ENCODE peak calls at places on chromosomes 16 and 17, in ten cellular contexts. A is PC-9, B is cardiac fibroblast, P is heart right ventricle, K is OCI-LY7, Q is progenitor cell of endocrine pancreas, W is endodermal cell, M is neural crest cell, Y is cardiac muscle cell, O is IMR-90. C is an unnamed sample.

GRCh38 chr16:14370736-14371234 is 259.3 kb downstream of the PARN start:
- DNase-seq in B (no peak), K (no peak), P (no peak), Y (no peak), A (no peak), O (no peak), W (no peak), Q (no peak), M (no peak), C (no peak)

GRCh38 chr17:4959261-4959965 is 8.2 kb downstream of the SPAG7 start:
- DNase-seq in Y (no peak), Q (no peak), O (no peak), W (peak; percentile 63), M (no peak), P (no peak), B (no peak), A (no peak), K (no peak), C (no peak)

GRCh38 chr16:50505714-50506542 is 42.3 kb upstream of the NKD1 start:
- DNase-seq in K (no peak), W (peak; percentile 82), O (no peak), B (no peak), P (no peak), Y (no peak), A (no peak), Q (no peak), M (peak; percentile 28), C (no peak)

GRCh38 chr17:45782889-45783592 is 1.1 kb upstream of the CRHR1 start:
- DNase-seq in A (no peak), O (no peak), K (no peak), Y (peak; percentile 25), Q (peak; percentile 61), W (peak; percentile 94), B (no peak), M (peak; percentile 73), P (no peak), C (no peak)

GRCh38 chr16:67701420-67701819 is 17.7 kb downstream of the GFOD2 start:
- DNase-seq in W (no peak), K (no peak), O (no peak), M (no peak), Q (no peak), P (no peak), Y (no peak), B (no peak), A (no peak), C (no peak)

GRCh38 chr16:24525970-24526559 is 13.3 kb upstream of the RBBP6 start:
- DNase-seq in K (no peak), Q (no peak), P (no peak), Y (peak; percentile 60), M (no peak), W (no peak), A (peak; percentile 39), O (no peak), B (peak; percentile 66), C (peak; percentile 79)

GRCh38 chr16:54577566-54578180 is 291.1 kb upstream of the IRX3 start:
- DNase-seq in Q (no peak), P (no peak), B (no peak), M (peak; percentile 39), K (no peak), O (no peak), A (no peak), Y (no peak), W (peak; percentile 67), C (no peak)

GRCh38 chr17:16989230-16989952 is 17.5 kb upstream of the TNFRSF13B start:
- DNase-seq in P (no peak), Q (no peak), W (peak; percentile 49), O (no peak), Y (no peak), K (peak; percentile 68), M (no peak), B (no peak), A (no peak), C (no peak)

GRCh38 chr17:75755990-75756389 is 9.0 kb downstream of the GALK1 start:
- DNase-seq in B (no peak), Y (no peak), M (no peak), O (no peak), P (no peak), K (no peak), Q (no peak), A (no peak), W (no peak), C (no peak)

DNA sequence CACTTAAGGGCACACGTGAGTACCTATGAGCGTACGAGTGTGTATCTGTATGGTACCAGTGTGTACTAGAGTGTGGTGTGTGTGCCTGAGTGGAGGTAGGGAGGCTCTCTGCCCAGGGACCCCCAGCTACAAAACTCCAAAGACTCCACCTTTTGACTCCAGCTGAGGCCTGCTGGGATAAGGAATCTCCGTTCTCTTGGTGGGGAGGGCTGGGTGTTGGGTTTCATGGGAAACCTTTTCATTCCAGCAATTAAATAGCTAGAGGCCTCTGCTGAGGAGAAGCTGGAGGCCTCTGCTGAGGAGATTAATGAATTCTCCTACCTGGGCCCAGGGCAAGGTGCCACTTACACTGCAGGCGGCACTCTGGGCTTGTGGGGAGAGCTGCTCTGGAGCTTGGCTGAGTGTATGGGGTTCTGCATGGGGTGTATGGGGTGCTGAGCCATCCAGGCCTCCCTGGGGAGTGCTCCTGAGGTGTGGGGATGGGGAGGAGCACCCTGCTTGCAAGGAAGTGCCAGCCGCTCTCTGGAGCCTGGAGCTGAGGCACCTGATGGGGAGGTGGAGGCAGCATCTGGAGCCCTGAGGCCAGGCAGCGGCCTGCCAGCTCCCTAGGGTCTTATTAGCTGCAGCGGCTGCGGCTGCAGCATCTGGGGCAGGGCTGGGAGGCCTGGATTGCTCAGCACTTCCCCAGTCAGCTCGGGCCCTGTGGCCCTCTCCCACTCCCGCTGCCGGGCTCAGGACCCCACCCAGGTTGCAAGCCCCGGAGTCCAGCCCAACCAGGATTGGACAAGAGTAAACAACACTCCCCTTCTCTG is 4.6 kb downstream of the ANKRD13B start:
- DNase-seq in W (peak; percentile 63), A (no peak), Q (no peak), K (no peak), P (no peak), Y (no peak), M (no peak), O (no peak), B (no peak), C (no peak)
- TF ChIP-seq CTCF in W (no peak), A (no peak), Q (no peak), K (no peak), P (no peak), Y (no peak), M (no peak), O (no peak), B (no peak), C (no peak)

DNA sequence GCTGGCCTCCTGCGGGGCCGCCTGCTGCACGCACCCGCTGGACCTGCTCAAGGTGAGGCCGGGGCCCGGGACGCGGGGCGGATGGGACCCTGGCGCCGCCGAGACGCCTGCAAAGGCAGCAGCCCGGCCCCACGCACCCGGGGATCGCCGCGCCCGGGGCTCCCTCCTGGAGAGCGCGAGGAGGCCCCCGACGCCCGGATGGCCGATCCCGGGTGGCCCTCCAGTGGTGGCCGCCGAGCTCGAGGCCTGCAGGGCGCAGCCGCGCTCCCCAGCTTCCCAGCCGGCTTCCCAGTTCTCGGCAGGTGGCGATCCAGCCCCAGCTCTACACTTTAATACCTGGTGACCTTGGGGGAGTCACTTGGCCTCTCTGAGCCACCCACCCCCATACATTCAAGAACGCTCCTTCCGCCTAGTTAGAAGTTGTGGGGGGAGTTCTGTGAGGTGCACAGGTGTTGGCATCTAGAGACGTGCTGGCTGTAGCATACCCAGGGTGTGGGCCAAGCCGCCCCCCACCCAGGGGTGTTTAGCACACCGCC is 452 bp downstream of the SLC25A10 start:
- DNase-seq in M (peak; percentile 44), O (no peak), K (peak; percentile 62), B (peak; percentile 28), W (peak; percentile 80), A (peak; percentile 64), Q (peak; percentile 35), P (peak; percentile 44), Y (peak; percentile 32), C (peak; percentile 75)
- TF ChIP-seq CTCF in M (peak; percentile 22), O (peak; percentile 30), K (peak; percentile 40), B (no peak), W (peak; percentile 30), A (no peak), Q (peak; percentile 35), P (no peak), Y (no peak), C (peak; percentile 43)

GRCh38 chr16:28880955-28881354 is 2.7 kb downstream of the ATP2A1 start:
- DNase-seq in M (no peak), B (no peak), Y (no peak), K (no peak), Q (no peak), A (no peak), O (no peak), W (no peak), P (no peak), C (no peak)

GRCh38 chr16:28880589-28880915 is 2.3 kb downstream of the ATP2A1 start:
- DNase-seq in P (no peak), O (no peak), W (no peak), A (no peak), Y (no peak), Q (no peak), K (no peak), M (no peak), B (no peak), C (no peak)

GRCh38 chr16:28883221-28883996 is 5.1 kb downstream of the ATP2A1 start:
- DNase-seq in Y (no peak), A (no peak), M (no peak), Q (no peak), K (no peak), B (no peak), O (no peak), P (no peak), W (no peak), C (peak; percentile 53)

GRCh38 chr16:28884045-28884444 is 5.8 kb downstream of the ATP2A1 start:
- DNase-seq in O (no peak), M (no peak), W (no peak), K (no peak), Q (no peak), Y (no peak), B (no peak), P (no peak), A (no peak), C (no peak)

GRCh38 chr16:28882476-28883180 is 4.3 kb downstream of the ATP2A1 start:
- DNase-seq in Y (no peak), K (no peak), W (peak; percentile 70), A (no peak), O (no peak), B (no peak), P (no peak), Q (no peak), M (peak; percentile 35), C (peak; percentile 47)
- TF ChIP-seq CTCF in Y (no peak), K (no peak), W (no peak), A (no peak), O (no peak), B (no peak), P (no peak), Q (no peak), M (no peak), C (no peak)

DNA sequence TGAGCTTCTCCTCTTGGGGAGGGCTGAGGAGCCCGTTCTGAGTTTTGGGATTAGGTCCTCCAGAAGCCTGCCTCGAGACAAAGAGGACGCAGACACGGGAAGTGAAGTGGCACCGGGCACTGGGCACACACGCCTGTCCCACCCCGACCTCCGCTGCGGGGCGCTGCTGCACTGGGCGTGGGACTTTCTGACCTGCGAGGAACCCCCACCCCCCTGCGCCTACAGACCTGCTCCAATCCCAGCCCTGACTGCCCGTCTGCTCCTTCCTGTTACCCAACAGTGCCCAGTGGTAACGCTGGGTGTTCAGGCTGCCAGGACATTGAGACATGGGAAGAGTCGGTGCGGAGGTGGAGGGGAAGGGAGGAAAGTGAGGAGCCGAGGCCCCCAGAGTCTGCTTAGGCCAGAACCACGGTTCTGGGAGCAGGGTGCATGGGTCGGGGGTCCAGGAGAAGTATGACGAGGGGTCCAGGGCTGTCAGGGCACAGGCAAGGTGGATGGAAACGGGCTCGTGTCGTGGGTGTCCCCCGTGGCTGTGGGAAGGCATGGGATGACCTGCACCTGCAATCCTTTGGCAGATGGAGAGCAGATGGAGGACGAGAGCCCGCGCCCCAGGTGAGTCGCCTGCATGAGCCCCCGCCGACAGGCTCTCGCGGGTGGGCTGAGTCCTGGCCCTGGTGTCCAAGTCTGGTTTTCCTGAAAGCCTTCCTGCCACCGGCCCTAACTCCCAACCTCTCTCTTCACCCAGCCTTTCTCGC is 112.0 kb upstream of the CREBBP start:
- DNase-seq in M (no peak), B (no peak), P (no peak), A (no peak), W (peak; percentile 89), Q (no peak), Y (no peak), K (no peak), O (no peak), C (no peak)
- TF ChIP-seq CTCF in M (no peak), B (no peak), P (no peak), A (no peak), W (peak; percentile 61), Q (peak; percentile 34), Y (no peak), K (no peak), O (no peak), C (no peak)

C was measured in RWPE2.